ENCODE peak calls at places on chromosomes 7 and 10, in seven cellular contexts. One of them, this sample, is unnamed.

GRCh38 chr7:108535257-108535656 is 9.3 kb upstream of the PNPLA8 start:
- DNase-seq in body of pancreas: no peak
- DNase-seq in astrocyte of the hippocampus: no peak
- DNase-seq in dermis microvascular lymphatic vessel endothelial cell: no peak
- DNase-seq in activated naive CD8-positive, alpha-beta T cell treated with anti-CD3 and anti-CD28 coated beads, Interleukin-2, amount 50 U/mL, for 24 hours: no peak
- DNase-seq in chondrocyte: no peak
- DNase-seq in naive B cell: no peak
- DNase-seq in this sample: no peak

GRCh38 chr10:72322280-72323058 is 32.2 kb downstream of the DNAJB12 start:
- DNase-seq in naive B cell: no peak
- DNase-seq in activated naive CD8-positive, alpha-beta T cell treated with anti-CD3 and anti-CD28 coated beads, Interleukin-2, amount 50 U/mL, for 24 hours: peak; percentile 61
- DNase-seq in astrocyte of the hippocampus: no peak
- DNase-seq in body of pancreas: no peak
- DNase-seq in chondrocyte: no peak
- DNase-seq in dermis microvascular lymphatic vessel endothelial cell: no peak
- DNase-seq in this sample: no peak

GRCh38 chr7:36283711-36284130 is 105.9 kb upstream of the ANLN start:
- DNase-seq in body of pancreas: peak; percentile 29
- DNase-seq in chondrocyte: no peak
- DNase-seq in astrocyte of the hippocampus: no peak
- DNase-seq in activated naive CD8-positive, alpha-beta T cell treated with anti-CD3 and anti-CD28 coated beads, Interleukin-2, amount 50 U/mL, for 24 hours: peak; percentile 26
- DNase-seq in naive B cell: peak; percentile 69
- DNase-seq in dermis microvascular lymphatic vessel endothelial cell: no peak
- DNase-seq in this sample: no peak

GRCh38 chr10:79097021-79097695 is 28.4 kb downstream of the ZMIZ1 start:
- DNase-seq in activated naive CD8-positive, alpha-beta T cell treated with anti-CD3 and anti-CD28 coated beads, Interleukin-2, amount 50 U/mL, for 24 hours: no peak
- DNase-seq in naive B cell: no peak
- DNase-seq in body of pancreas: peak; percentile 50
- DNase-seq in astrocyte of the hippocampus: no peak
- DNase-seq in dermis microvascular lymphatic vessel endothelial cell: no peak
- DNase-seq in chondrocyte: no peak
- DNase-seq in this sample: no peak

GRCh38 chr7:6121141-6121540 is 90.0 kb downstream of the ANKRD61 start:
- DNase-seq in body of pancreas: no peak
- DNase-seq in astrocyte of the hippocampus: peak; percentile 25
- DNase-seq in chondrocyte: no peak
- DNase-seq in activated naive CD8-positive, alpha-beta T cell treated with anti-CD3 and anti-CD28 coated beads, Interleukin-2, amount 50 U/mL, for 24 hours: no peak
- DNase-seq in dermis microvascular lymphatic vessel endothelial cell: no peak
- DNase-seq in naive B cell: no peak
- DNase-seq in this sample: peak; percentile 19

GRCh38 chr7:117264716-117265115 is 58.1 kb downstream of the WNT2 start:
- DNase-seq in activated naive CD8-positive, alpha-beta T cell treated with anti-CD3 and anti-CD28 coated beads, Interleukin-2, amount 50 U/mL, for 24 hours: no peak
- DNase-seq in astrocyte of the hippocampus: no peak
- DNase-seq in naive B cell: no peak
- DNase-seq in dermis microvascular lymphatic vessel endothelial cell: no peak
- DNase-seq in body of pancreas: no peak
- DNase-seq in chondrocyte: no peak
- DNase-seq in this sample: no peak

GRCh38 chr10:44070282-44070681 is 314.6 kb downstream of the CXCL12 start:
- DNase-seq in naive B cell: no peak
- DNase-seq in body of pancreas: peak; percentile 62
- DNase-seq in dermis microvascular lymphatic vessel endothelial cell: no peak
- DNase-seq in chondrocyte: no peak
- DNase-seq in activated naive CD8-positive, alpha-beta T cell treated with anti-CD3 and anti-CD28 coated beads, Interleukin-2, amount 50 U/mL, for 24 hours: no peak
- DNase-seq in astrocyte of the hippocampus: no peak
- DNase-seq in this sample: no peak

GRCh38 chr7:26097837-26098668 is 53.9 kb upstream of the NFE2L3 start:
- DNase-seq in activated naive CD8-positive, alpha-beta T cell treated with anti-CD3 and anti-CD28 coated beads, Interleukin-2, amount 50 U/mL, for 24 hours: no peak
- DNase-seq in dermis microvascular lymphatic vessel endothelial cell: no peak
- DNase-seq in chondrocyte: no peak
- DNase-seq in body of pancreas: no peak
- DNase-seq in astrocyte of the hippocampus: no peak
- DNase-seq in naive B cell: no peak
- DNase-seq in this sample: no peak

GRCh38 chr10:79088176-79088575 is 19.4 kb downstream of the ZMIZ1 start:
- DNase-seq in activated naive CD8-positive, alpha-beta T cell treated with anti-CD3 and anti-CD28 coated beads, Interleukin-2, amount 50 U/mL, for 24 hours: no peak
- DNase-seq in chondrocyte: no peak
- DNase-seq in body of pancreas: peak; percentile 84
- DNase-seq in astrocyte of the hippocampus: no peak
- DNase-seq in dermis microvascular lymphatic vessel endothelial cell: no peak
- DNase-seq in naive B cell: no peak
- DNase-seq in this sample: no peak

GRCh38 chr10:27319752-27320561 is 79.4 kb upstream of the ACBD5 start:
- DNase-seq in naive B cell: peak; percentile 5
- DNase-seq in dermis microvascular lymphatic vessel endothelial cell: no peak
- DNase-seq in astrocyte of the hippocampus: peak; percentile 74
- DNase-seq in activated naive CD8-positive, alpha-beta T cell treated with anti-CD3 and anti-CD28 coated beads, Interleukin-2, amount 50 U/mL, for 24 hours: peak; percentile 28
- DNase-seq in chondrocyte: no peak
- DNase-seq in body of pancreas: peak; percentile 51
- DNase-seq in this sample: peak; percentile 82

GRCh38 chr10:46270086-46270811 is 16.5 kb upstream of the ANTXRL start:
- DNase-seq in activated naive CD8-positive, alpha-beta T cell treated with anti-CD3 and anti-CD28 coated beads, Interleukin-2, amount 50 U/mL, for 24 hours: peak; percentile 5
- DNase-seq in astrocyte of the hippocampus: no peak
- DNase-seq in body of pancreas: no peak
- DNase-seq in dermis microvascular lymphatic vessel endothelial cell: no peak
- DNase-seq in chondrocyte: no peak
- DNase-seq in naive B cell: no peak
- DNase-seq in this sample: no peak

GRCh38 chr10:110852897-110853296 is 18.8 kb upstream of the PDCD4 start:
- DNase-seq in naive B cell: no peak
- DNase-seq in dermis microvascular lymphatic vessel endothelial cell: no peak
- DNase-seq in chondrocyte: no peak
- DNase-seq in astrocyte of the hippocampus: no peak
- DNase-seq in activated naive CD8-positive, alpha-beta T cell treated with anti-CD3 and anti-CD28 coated beads, Interleukin-2, amount 50 U/mL, for 24 hours: no peak
- DNase-seq in body of pancreas: no peak
- DNase-seq in this sample: no peak

GRCh38 chr10:108422286-108422685 is 1257.8 kb upstream of the SORCS1 start:
- DNase-seq in chondrocyte: no peak
- DNase-seq in body of pancreas: no peak
- DNase-seq in astrocyte of the hippocampus: no peak
- DNase-seq in activated naive CD8-positive, alpha-beta T cell treated with anti-CD3 and anti-CD28 coated beads, Interleukin-2, amount 50 U/mL, for 24 hours: no peak
- DNase-seq in naive B cell: no peak
- DNase-seq in dermis microvascular lymphatic vessel endothelial cell: no peak
- DNase-seq in this sample: no peak

GRCh38 chr7:97390052-97390451 is 272.6 kb downstream of the SDHAF3 start:
- DNase-seq in body of pancreas: no peak
- DNase-seq in astrocyte of the hippocampus: no peak
- DNase-seq in activated naive CD8-positive, alpha-beta T cell treated with anti-CD3 and anti-CD28 coated beads, Interleukin-2, amount 50 U/mL, for 24 hours: no peak
- DNase-seq in naive B cell: no peak
- DNase-seq in chondrocyte: no peak
- DNase-seq in dermis microvascular lymphatic vessel endothelial cell: no peak
- DNase-seq in this sample: no peak

GRCh38 chr7:4068286-4068685 is 613.8 kb upstream of the FOXK1 start:
- DNase-seq in activated naive CD8-positive, alpha-beta T cell treated with anti-CD3 and anti-CD28 coated beads, Interleukin-2, amount 50 U/mL, for 24 hours: no peak
- DNase-seq in astrocyte of the hippocampus: no peak
- DNase-seq in chondrocyte: no peak
- DNase-seq in body of pancreas: no peak
- DNase-seq in naive B cell: no peak
- DNase-seq in dermis microvascular lymphatic vessel endothelial cell: no peak
- DNase-seq in this sample: no peak

GRCh38 chr10:34526186-34526585 is 288.9 kb downstream of the PARD3 start:
- DNase-seq in activated naive CD8-positive, alpha-beta T cell treated with anti-CD3 and anti-CD28 coated beads, Interleukin-2, amount 50 U/mL, for 24 hours: no peak
- DNase-seq in dermis microvascular lymphatic vessel endothelial cell: no peak
- DNase-seq in naive B cell: no peak
- DNase-seq in chondrocyte: no peak
- DNase-seq in astrocyte of the hippocampus: peak; percentile 26
- DNase-seq in body of pancreas: no peak
- DNase-seq in this sample: no peak

GRCh38 chr7:2260820-2261219 is 18.8 kb downstream of the NUDT1 start:
- DNase-seq in chondrocyte: no peak
- DNase-seq in activated naive CD8-positive, alpha-beta T cell treated with anti-CD3 and anti-CD28 coated beads, Interleukin-2, amount 50 U/mL, for 24 hours: no peak
- DNase-seq in dermis microvascular lymphatic vessel endothelial cell: no peak
- DNase-seq in body of pancreas: peak; percentile 56
- DNase-seq in astrocyte of the hippocampus: peak; percentile 50
- DNase-seq in naive B cell: no peak
- DNase-seq in this sample: peak; percentile 79

GRCh38 chr7:106858618-106859532 is 6.2 kb upstream of the PIK3CG start:
- DNase-seq in activated naive CD8-positive, alpha-beta T cell treated with anti-CD3 and anti-CD28 coated beads, Interleukin-2, amount 50 U/mL, for 24 hours: no peak
- DNase-seq in astrocyte of the hippocampus: peak; percentile 25
- DNase-seq in body of pancreas: peak; percentile 16
- DNase-seq in chondrocyte: no peak
- DNase-seq in naive B cell: no peak
- DNase-seq in dermis microvascular lymphatic vessel endothelial cell: no peak
- DNase-seq in this sample: peak; percentile 60

GRCh38 chr7:133003052-133003910 is 78.6 kb downstream of the CHCHD3 start:
- DNase-seq in body of pancreas: no peak
- DNase-seq in naive B cell: no peak
- DNase-seq in dermis microvascular lymphatic vessel endothelial cell: no peak
- DNase-seq in activated naive CD8-positive, alpha-beta T cell treated with anti-CD3 and anti-CD28 coated beads, Interleukin-2, amount 50 U/mL, for 24 hours: no peak
- DNase-seq in astrocyte of the hippocampus: no peak
- DNase-seq in chondrocyte: no peak
- DNase-seq in this sample: no peak

GRCh38 chr7:14449291-14449690 is 453.3 kb downstream of the DGKB start:
- DNase-seq in chondrocyte: no peak
- DNase-seq in naive B cell: no peak
- DNase-seq in body of pancreas: no peak
- DNase-seq in activated naive CD8-positive, alpha-beta T cell treated with anti-CD3 and anti-CD28 coated beads, Interleukin-2, amount 50 U/mL, for 24 hours: no peak
- DNase-seq in dermis microvascular lymphatic vessel endothelial cell: no peak
- DNase-seq in astrocyte of the hippocampus: no peak
- DNase-seq in this sample: no peak

GRCh38 chr7:50610521-50611277 is 45.5 kb upstream of the DDC start:
- DNase-seq in chondrocyte: no peak
- DNase-seq in activated naive CD8-positive, alpha-beta T cell treated with anti-CD3 and anti-CD28 coated beads, Interleukin-2, amount 50 U/mL, for 24 hours: peak; percentile 36
- DNase-seq in astrocyte of the hippocampus: peak; percentile 63
- DNase-seq in naive B cell: no peak
- DNase-seq in dermis microvascular lymphatic vessel endothelial cell: no peak
- DNase-seq in body of pancreas: no peak
- DNase-seq in this sample: peak; percentile 72

GRCh38 chr7:37758467-37758866 is 74.9 kb downstream of the GPR141 start:
- DNase-seq in naive B cell: no peak
- DNase-seq in dermis microvascular lymphatic vessel endothelial cell: no peak
- DNase-seq in chondrocyte: no peak
- DNase-seq in activated naive CD8-positive, alpha-beta T cell treated with anti-CD3 and anti-CD28 coated beads, Interleukin-2, amount 50 U/mL, for 24 hours: no peak
- DNase-seq in astrocyte of the hippocampus: no peak
- DNase-seq in body of pancreas: no peak
- DNase-seq in this sample: no peak

GRCh38 chr7:157415486-157415885 is 78.7 kb downstream of the DNAJB6 start:
- DNase-seq in dermis microvascular lymphatic vessel endothelial cell: no peak
- DNase-seq in chondrocyte: peak; percentile 84
- DNase-seq in naive B cell: no peak
- DNase-seq in body of pancreas: no peak
- DNase-seq in activated naive CD8-positive, alpha-beta T cell treated with anti-CD3 and anti-CD28 coated beads, Interleukin-2, amount 50 U/mL, for 24 hours: no peak
- DNase-seq in astrocyte of the hippocampus: no peak
- DNase-seq in this sample: no peak

GRCh38 chr7:80659120-80660055 is 20.9 kb downstream of the CD36 start:
- DNase-seq in body of pancreas: no peak
- DNase-seq in dermis microvascular lymphatic vessel endothelial cell: peak; percentile 34
- DNase-seq in astrocyte of the hippocampus: peak; percentile 20
- DNase-seq in naive B cell: peak; percentile 12
- DNase-seq in activated naive CD8-positive, alpha-beta T cell treated with anti-CD3 and anti-CD28 coated beads, Interleukin-2, amount 50 U/mL, for 24 hours: no peak
- DNase-seq in chondrocyte: no peak
- DNase-seq in this sample: peak; percentile 46

GRCh38 chr7:151796871-151797270 is 80.0 kb downstream of the PRKAG2 start:
- DNase-seq in activated naive CD8-positive, alpha-beta T cell treated with anti-CD3 and anti-CD28 coated beads, Interleukin-2, amount 50 U/mL, for 24 hours: peak; percentile 48
- DNase-seq in dermis microvascular lymphatic vessel endothelial cell: no peak
- DNase-seq in astrocyte of the hippocampus: no peak
- DNase-seq in body of pancreas: no peak
- DNase-seq in naive B cell: no peak
- DNase-seq in chondrocyte: peak; percentile 69
- DNase-seq in this sample: no peak

GRCh38 chr7:52708846-52709245 is 326.6 kb upstream of the POM121L12 start:
- DNase-seq in dermis microvascular lymphatic vessel endothelial cell: no peak
- DNase-seq in astrocyte of the hippocampus: no peak
- DNase-seq in naive B cell: no peak
- DNase-seq in body of pancreas: no peak
- DNase-seq in chondrocyte: no peak
- DNase-seq in activated naive CD8-positive, alpha-beta T cell treated with anti-CD3 and anti-CD28 coated beads, Interleukin-2, amount 50 U/mL, for 24 hours: no peak
- DNase-seq in this sample: no peak

GRCh38 chr7:84688671-84689070 is 494.1 kb upstream of the SEMA3A start:
- DNase-seq in body of pancreas: no peak
- DNase-seq in dermis microvascular lymphatic vessel endothelial cell: peak; percentile 52
- DNase-seq in chondrocyte: no peak
- DNase-seq in astrocyte of the hippocampus: no peak
- DNase-seq in activated naive CD8-positive, alpha-beta T cell treated with anti-CD3 and anti-CD28 coated beads, Interleukin-2, amount 50 U/mL, for 24 hours: no peak
- DNase-seq in naive B cell: no peak
- DNase-seq in this sample: no peak

GRCh38 chr10:79229830-79230562 is 117.3 kb upstream of the PPIF start:
- DNase-seq in dermis microvascular lymphatic vessel endothelial cell: no peak
- DNase-seq in activated naive CD8-positive, alpha-beta T cell treated with anti-CD3 and anti-CD28 coated beads, Interleukin-2, amount 50 U/mL, for 24 hours: no peak
- DNase-seq in chondrocyte: no peak
- DNase-seq in astrocyte of the hippocampus: no peak
- DNase-seq in body of pancreas: no peak
- DNase-seq in naive B cell: no peak
- DNase-seq in this sample: no peak

GRCh38 chr7:152459724-152460251 is 24.0 kb upstream of the KMT2C start:
- DNase-seq in body of pancreas: peak; percentile 78
- DNase-seq in chondrocyte: no peak
- DNase-seq in astrocyte of the hippocampus: peak; percentile 28
- DNase-seq in naive B cell: peak; percentile 44
- DNase-seq in activated naive CD8-positive, alpha-beta T cell treated with anti-CD3 and anti-CD28 coated beads, Interleukin-2, amount 50 U/mL, for 24 hours: no peak
- DNase-seq in dermis microvascular lymphatic vessel endothelial cell: no peak
- DNase-seq in this sample: peak; percentile 28

GRCh38 chr7:128841961-128842673 is 11.9 kb downstream of the FLNC start:
- DNase-seq in chondrocyte: peak; percentile 83
- DNase-seq in body of pancreas: peak; percentile 64
- DNase-seq in naive B cell: peak; percentile 36
- DNase-seq in dermis microvascular lymphatic vessel endothelial cell: no peak
- DNase-seq in astrocyte of the hippocampus: peak; percentile 70
- DNase-seq in activated naive CD8-positive, alpha-beta T cell treated with anti-CD3 and anti-CD28 coated beads, Interleukin-2, amount 50 U/mL, for 24 hours: peak; percentile 64
- DNase-seq in this sample: no peak

GRCh38 chr7:50775231-50775630 is 7.5 kb downstream of the GRB10 start:
- DNase-seq in naive B cell: no peak
- DNase-seq in astrocyte of the hippocampus: no peak
- DNase-seq in activated naive CD8-positive, alpha-beta T cell treated with anti-CD3 and anti-CD28 coated beads, Interleukin-2, amount 50 U/mL, for 24 hours: no peak
- DNase-seq in body of pancreas: peak; percentile 45
- DNase-seq in chondrocyte: no peak
- DNase-seq in dermis microvascular lymphatic vessel endothelial cell: no peak
- DNase-seq in this sample: no peak

GRCh38 chr7:44477063-44477830 is 13.2 kb downstream of the NUDCD3 start:
- DNase-seq in naive B cell: peak; percentile 56
- DNase-seq in activated naive CD8-positive, alpha-beta T cell treated with anti-CD3 and anti-CD28 coated beads, Interleukin-2, amount 50 U/mL, for 24 hours: peak; percentile 54
- DNase-seq in astrocyte of the hippocampus: peak; percentile 88
- DNase-seq in body of pancreas: peak; percentile 63
- DNase-seq in dermis microvascular lymphatic vessel endothelial cell: peak; percentile 54
- DNase-seq in chondrocyte: no peak
- DNase-seq in this sample: peak; percentile 77

GRCh38 chr10:29946953-29947700 is 112.3 kb downstream of the JCAD start:
- DNase-seq in dermis microvascular lymphatic vessel endothelial cell: no peak
- DNase-seq in chondrocyte: no peak
- DNase-seq in naive B cell: no peak
- DNase-seq in astrocyte of the hippocampus: peak; percentile 87
- DNase-seq in activated naive CD8-positive, alpha-beta T cell treated with anti-CD3 and anti-CD28 coated beads, Interleukin-2, amount 50 U/mL, for 24 hours: no peak
- DNase-seq in body of pancreas: peak; percentile 14
- DNase-seq in this sample: peak; percentile 97

GRCh38 chr7:15602236-15602635 is 40.4 kb upstream of the AGMO start:
- DNase-seq in activated naive CD8-positive, alpha-beta T cell treated with anti-CD3 and anti-CD28 coated beads, Interleukin-2, amount 50 U/mL, for 24 hours: no peak
- DNase-seq in chondrocyte: no peak
- DNase-seq in dermis microvascular lymphatic vessel endothelial cell: no peak
- DNase-seq in naive B cell: no peak
- DNase-seq in astrocyte of the hippocampus: peak; percentile 29
- DNase-seq in body of pancreas: no peak
- DNase-seq in this sample: peak; percentile 13

GRCh38 chr10:18822156-18822555 is 162.9 kb downstream of the ARL5B start:
- DNase-seq in naive B cell: no peak
- DNase-seq in astrocyte of the hippocampus: peak; percentile 69
- DNase-seq in dermis microvascular lymphatic vessel endothelial cell: no peak
- DNase-seq in activated naive CD8-positive, alpha-beta T cell treated with anti-CD3 and anti-CD28 coated beads, Interleukin-2, amount 50 U/mL, for 24 hours: no peak
- DNase-seq in chondrocyte: no peak
- DNase-seq in body of pancreas: no peak
- DNase-seq in this sample: peak; percentile 7

GRCh38 chr7:31648288-31648687 is 38.7 kb upstream of the PPP1R17 start:
- DNase-seq in astrocyte of the hippocampus: peak; percentile 30
- DNase-seq in chondrocyte: no peak
- DNase-seq in activated naive CD8-positive, alpha-beta T cell treated with anti-CD3 and anti-CD28 coated beads, Interleukin-2, amount 50 U/mL, for 24 hours: no peak
- DNase-seq in body of pancreas: no peak
- DNase-seq in dermis microvascular lymphatic vessel endothelial cell: no peak
- DNase-seq in naive B cell: no peak
- DNase-seq in this sample: no peak

GRCh38 chr10:12400266-12400931 is 51.1 kb downstream of the CAMK1D start:
- DNase-seq in activated naive CD8-positive, alpha-beta T cell treated with anti-CD3 and anti-CD28 coated beads, Interleukin-2, amount 50 U/mL, for 24 hours: no peak
- DNase-seq in naive B cell: no peak
- DNase-seq in body of pancreas: no peak
- DNase-seq in dermis microvascular lymphatic vessel endothelial cell: no peak
- DNase-seq in astrocyte of the hippocampus: peak; percentile 72
- DNase-seq in chondrocyte: no peak
- DNase-seq in this sample: peak; percentile 15